ENCODE peak calls at places on chromosomes 12 and 14, in six cellular contexts. R is aorta; A is Peyer's patch; S is thoracic aorta; M is tibial artery; Q is CD8-positive, alpha-beta T cell. K is an unnamed sample. For H3K4me1, the result is how much of the 10 kb centered on the place peaks cover.

GRCh38 chr12:116717466-116718457 is 20.1 kb downstream of the SPRING1 start:
- DNase-seq in A (no peak), M (peak), Q (no peak), S (no peak), R (peak), K (peak)

GRCh38 chr14:103861413-103862392 is 14.3 kb upstream of the PPP1R13B start:
- DNase-seq in R (no peak), Q (no peak), S (no peak), A (peak), M (no peak), K (no peak)

GRCh38 chr14:75832621-75833297 is 149.0 kb downstream of the TGFB3 start:
- DNase-seq in S (no peak), A (no peak), R (no peak), Q (no peak), M (no peak), K (no peak)

GRCh38 chr12:109650808-109651207 is 62.8 kb upstream of the FAM222A start:
- DNase-seq in Q (no peak), R (no peak), M (no peak), S (no peak), A (no peak), K (no peak)

GRCh38 chr14:49946320-49947141 is 53.6 kb downstream of the ARF6 start:
- DNase-seq in R (no peak), S (no peak), Q (no peak), A (no peak), M (no peak), K (no peak)

GRCh38 chr12:14769462-14769836 is 33.8 kb downstream of the WBP11 start:
- DNase-seq in S (no peak), Q (no peak), A (no peak), M (no peak), R (no peak), K (peak)

GRCh38 chr12:118060301-118061010 is 523 bp downstream of the WSB2 start:
- DNase-seq in R (peak), Q (peak), A (peak), M (peak), S (no peak), K (peak)

GRCh38 chr14:69814397-69814796 is 17.4 kb upstream of the SLC10A1 start:
- DNase-seq in S (no peak), A (no peak), Q (no peak), R (no peak), M (no peak), K (no peak)

GRCh38 chr12:47413806-47414205 is 292.0 kb downstream of the RPAP3 start:
- DNase-seq in Q (no peak), M (no peak), A (no peak), S (no peak), R (no peak), K (no peak)

GRCh38 chr12:25252946-25253345 is 2.2 kb upstream of the KRAS start:
- DNase-seq in A (no peak), Q (no peak), M (no peak), S (no peak), R (no peak), K (no peak)

GRCh38 chr12:99253068-99253467 is 394.5 kb upstream of the GARIN6 start:
- DNase-seq in Q (no peak), A (no peak), M (no peak), R (no peak), S (no peak), K (no peak)

GRCh38 chr12:122978507-122978955 is 1.9 kb upstream of the ARL6IP4 start:
- DNase-seq in A (no peak), M (no peak), S (no peak), R (no peak), Q (no peak), K (no peak)
- H3K4me1 ChIP-seq in A (under half), M (half or more), S (half or more), R (under half), Q (half or more), K (half or more)

GRCh38 chr12:111363578-111363977 is 5.3 kb downstream of the PHETA1 start:
- DNase-seq in A (no peak), S (no peak), R (no peak), Q (no peak), M (no peak), K (no peak)
- H3K4me1 ChIP-seq in A (under half), S (under half), R (under half), Q (under half), M (under half), K (under half)

DNA sequence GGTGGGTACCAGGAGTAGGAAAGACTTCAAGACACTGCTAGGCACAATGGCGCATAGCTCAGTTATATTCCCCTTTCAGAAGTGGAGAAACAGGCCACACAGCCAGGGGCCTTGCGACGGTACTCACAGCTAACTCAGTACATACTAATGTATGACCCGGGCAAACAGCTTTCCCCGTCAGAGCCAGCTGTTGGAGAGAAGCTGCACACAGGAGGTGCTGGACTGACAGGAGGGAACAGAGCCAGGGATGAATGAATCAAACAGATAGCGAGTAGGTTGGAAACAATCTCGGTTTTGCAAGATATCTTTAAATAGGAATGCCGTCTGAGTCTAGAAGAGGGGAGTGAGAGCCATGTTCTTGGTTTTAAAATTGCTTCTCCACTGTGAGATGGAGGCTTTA is 45.5 kb downstream of the PRIMA1 start:
- DNase-seq in A (no peak), M (no peak), S (no peak), R (no peak), Q (no peak), K (no peak)
- H3K4me1 ChIP-seq in A (under half), M (under half), S (under half), R (under half), Q (under half), K (half or more)

GRCh38 chr12:75960086-75960910 is 71.3 kb downstream of the PHLDA1 start:
- DNase-seq in A (peak), Q (no peak), M (no peak), R (no peak), S (no peak), K (no peak)

GRCh38 chr12:75959506-75959905 is 72.1 kb downstream of the PHLDA1 start:
- DNase-seq in A (no peak), M (no peak), Q (no peak), R (no peak), S (no peak), K (no peak)

GRCh38 chr12:75959060-75959459 is 72.5 kb downstream of the PHLDA1 start:
- DNase-seq in Q (no peak), A (no peak), M (no peak), S (no peak), R (no peak), K (no peak)

GRCh38 chr12:75961878-75962277 is 69.7 kb downstream of the PHLDA1 start:
- DNase-seq in R (no peak), A (no peak), M (no peak), S (no peak), Q (no peak), K (no peak)

GRCh38 chr12:75960954-75961661 is 70.5 kb downstream of the PHLDA1 start:
- DNase-seq in R (no peak), Q (no peak), S (no peak), M (no peak), A (no peak), K (no peak)
- H3K4me1 ChIP-seq in R (under half), Q (under half), S (under half), M (under half), A (under half), K (under half)

GRCh38 chr12:128111951-128112350 is 155.0 kb upstream of the TMEM132C start:
- DNase-seq in R (no peak), M (no peak), Q (no peak), A (no peak), S (no peak), K (no peak)

GRCh38 chr12:128109636-128110035 is 157.3 kb upstream of the TMEM132C start:
- DNase-seq in S (no peak), M (no peak), R (no peak), Q (no peak), A (no peak), K (no peak)

GRCh38 chr12:128111333-128111732 is 155.6 kb upstream of the TMEM132C start:
- DNase-seq in R (no peak), A (no peak), S (no peak), Q (no peak), M (no peak), K (no peak)

GRCh38 chr12:128114485-128114884 is 152.5 kb upstream of the TMEM132C start:
- DNase-seq in Q (no peak), M (no peak), R (no peak), A (no peak), S (no peak), K (no peak)

DNA sequence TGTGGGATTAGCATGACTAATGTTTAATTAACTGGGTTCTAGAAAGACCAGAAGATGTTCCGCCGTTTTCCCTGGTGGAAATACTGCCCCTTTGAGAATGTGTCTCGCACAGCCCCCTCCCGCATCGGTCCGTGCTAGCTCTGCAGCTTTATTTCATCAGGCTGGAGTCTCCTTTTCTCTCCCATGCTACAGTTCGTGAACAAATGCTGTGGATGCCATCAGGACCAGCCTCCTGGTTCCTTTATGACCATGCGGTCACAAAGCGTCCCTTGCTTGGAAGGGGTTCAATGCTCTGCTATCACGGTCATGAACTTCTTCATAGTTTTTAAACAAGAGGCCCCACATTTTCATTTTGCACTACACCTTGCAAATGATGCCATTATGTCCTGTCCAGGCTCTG is 157.7 kb upstream of the TMEM132C start:
- DNase-seq in A (no peak), R (no peak), M (no peak), Q (no peak), S (no peak), K (no peak)
- H3K4me1 ChIP-seq in A (under half), R (under half), M (under half), Q (under half), S (under half), K (under half)

GRCh38 chr12:113474635-113475436 is 3.2 kb upstream of the LHX5 start:
- DNase-seq in S (no peak), R (no peak), M (no peak), Q (no peak), A (no peak), K (no peak)

GRCh38 chr12:113477171-113477841 is 5.6 kb upstream of the LHX5 start:
- DNase-seq in S (no peak), R (no peak), M (no peak), Q (no peak), A (no peak), K (no peak)

GRCh38 chr12:113475451-113476085 is 3.9 kb upstream of the LHX5 start:
- DNase-seq in M (no peak), Q (no peak), R (no peak), S (no peak), A (no peak), K (no peak)

GRCh38 chr12:113477842-113478215 is 6.2 kb upstream of the LHX5 start:
- DNase-seq in M (no peak), Q (no peak), R (no peak), S (no peak), A (no peak), K (no peak)

GRCh38 chr12:113476093-113476986 is 4.7 kb upstream of the LHX5 start:
- DNase-seq in R (no peak), Q (no peak), S (no peak), A (no peak), M (no peak), K (no peak)
- H3K4me1 ChIP-seq in R (under half), Q (under half), S (under half), A (under half), M (under half), K (under half)

DNA sequence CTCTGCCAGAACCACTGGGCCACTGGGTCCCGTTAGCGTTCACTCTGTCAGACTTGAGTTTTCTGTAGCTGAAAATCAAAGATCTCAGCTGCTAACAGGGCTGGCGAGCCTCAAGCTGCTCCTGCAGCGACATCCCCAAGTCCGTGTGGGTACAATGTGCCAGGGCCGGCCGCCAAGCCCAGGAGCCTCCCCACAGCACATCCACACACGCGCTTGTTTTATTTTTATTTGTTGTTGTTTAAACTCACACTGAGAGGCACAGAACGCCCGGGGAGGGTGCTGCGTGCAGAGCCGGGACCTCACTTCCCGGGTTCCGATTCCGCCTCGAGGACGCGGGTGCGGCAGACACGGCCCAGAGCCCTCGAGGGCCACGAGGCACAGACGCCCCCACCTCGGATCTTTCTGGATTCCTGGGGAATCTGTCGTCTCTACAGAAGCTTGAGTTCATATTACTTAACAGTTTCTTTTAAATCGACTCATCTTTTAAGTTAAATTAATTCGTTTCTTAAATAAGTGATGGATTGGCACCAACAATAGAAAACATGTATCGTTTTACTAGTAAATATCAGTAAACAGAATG is 9.3 kb downstream of the GALNT9 start:
- DNase-seq in S (no peak), A (no peak), Q (no peak), R (peak), M (no peak), K (no peak)
- H3K4me1 ChIP-seq in S (under half), A (under half), Q (under half), R (under half), M (under half), K (under half)

K was measured in tibial nerve.